ENCODE peak calls at places on chromosomes 16 and 17, in nine cellular contexts. A is lower lobe of right lung, Z is uterus, R is right atrium auricular region, V is AG10803, D is right lobe of liver, L is astrocyte of the spinal cord, I is fibroblast of mammary gland, T is esophagus squamous epithelium. G is an unnamed sample.
A peak's percentile ranks its signal among the peaks of the same experiment; 100 is the strongest.

GRCh38 chr17:72381597-72382397 is 261.0 kb downstream of the SOX9 start:
- DNase-seq in Z (no peak), L (no peak), A (no peak), D (no peak), I (no peak), V (no peak), T (no peak), R (no peak), G (no peak)

GRCh38 chr17:4786111-4786491 is at the start of gene VMO1:
- DNase-seq in V (peak; percentile 38), I (peak; percentile 33), T (no peak), R (no peak), D (peak; percentile 66), Z (peak; percentile 37), L (no peak), A (no peak), G (peak; percentile 47)

GRCh38 chr16:78884199-78884598 is 716.3 kb downstream of the MAF start:
- DNase-seq in I (no peak), A (no peak), Z (no peak), V (no peak), T (no peak), L (no peak), D (no peak), R (no peak), G (no peak)

GRCh38 chr17:49201481-49201927 is 8.9 kb downstream of the GNGT2 start:
- DNase-seq in T (no peak), Z (no peak), L (peak; percentile 64), V (peak; percentile 70), I (no peak), A (no peak), D (no peak), R (no peak), G (no peak)

GRCh38 chr17:39001703-39002637 is 34.8 kb upstream of the FBXO47 start:
- DNase-seq in A (peak; percentile 85), Z (peak; percentile 80), I (peak; percentile 95), R (peak; percentile 93), L (peak; percentile 35), V (peak; percentile 86), T (no peak), D (peak; percentile 58), G (peak; percentile 48)

GRCh38 chr17:27155866-27156265 is 138.0 kb upstream of the WSB1 start:
- DNase-seq in A (peak; percentile 21), T (no peak), V (no peak), L (no peak), R (no peak), D (peak; percentile 15), I (no peak), Z (no peak), G (no peak)

GRCh38 chr17:72274632-72275031 is 153.8 kb downstream of the SOX9 start:
- DNase-seq in R (no peak), A (no peak), I (no peak), Z (no peak), D (no peak), L (no peak), T (no peak), V (no peak), G (no peak)

GRCh38 chr17:43006639-43007551 is at the start of gene IFI35:
- DNase-seq in L (peak; percentile 90), T (peak; percentile 34), I (peak; percentile 83), R (peak; percentile 92), V (peak; percentile 79), A (peak; percentile 91), Z (peak; percentile 88), D (peak; percentile 90), G (peak; percentile 64)

GRCh38 chr17:11996722-11997146 is 541 bp downstream of the ZNF18 start:
- DNase-seq in A (no peak), I (peak; percentile 42), R (peak; percentile 73), T (peak; percentile 35), V (peak; percentile 43), D (no peak), Z (no peak), L (no peak), G (peak; percentile 27)

GRCh38 chr16:74936902-74937560 is 47.9 kb downstream of the WDR59 start:
- DNase-seq in T (no peak), Z (no peak), L (peak; percentile 83), I (peak; percentile 99), V (peak; percentile 67), D (no peak), A (no peak), R (no peak), G (no peak)

GRCh38 chr16:71629617-71630016 is 3.6 kb downstream of the MARVELD3 start:
- DNase-seq in Z (no peak), R (no peak), V (no peak), L (no peak), I (no peak), D (no peak), A (no peak), T (no peak), G (no peak)

GRCh38 chr17:64685705-64686104 is 23.6 kb upstream of the SMURF2 start:
- DNase-seq in D (no peak), I (no peak), A (no peak), R (no peak), L (no peak), Z (no peak), V (no peak), T (no peak), G (no peak)

DNA sequence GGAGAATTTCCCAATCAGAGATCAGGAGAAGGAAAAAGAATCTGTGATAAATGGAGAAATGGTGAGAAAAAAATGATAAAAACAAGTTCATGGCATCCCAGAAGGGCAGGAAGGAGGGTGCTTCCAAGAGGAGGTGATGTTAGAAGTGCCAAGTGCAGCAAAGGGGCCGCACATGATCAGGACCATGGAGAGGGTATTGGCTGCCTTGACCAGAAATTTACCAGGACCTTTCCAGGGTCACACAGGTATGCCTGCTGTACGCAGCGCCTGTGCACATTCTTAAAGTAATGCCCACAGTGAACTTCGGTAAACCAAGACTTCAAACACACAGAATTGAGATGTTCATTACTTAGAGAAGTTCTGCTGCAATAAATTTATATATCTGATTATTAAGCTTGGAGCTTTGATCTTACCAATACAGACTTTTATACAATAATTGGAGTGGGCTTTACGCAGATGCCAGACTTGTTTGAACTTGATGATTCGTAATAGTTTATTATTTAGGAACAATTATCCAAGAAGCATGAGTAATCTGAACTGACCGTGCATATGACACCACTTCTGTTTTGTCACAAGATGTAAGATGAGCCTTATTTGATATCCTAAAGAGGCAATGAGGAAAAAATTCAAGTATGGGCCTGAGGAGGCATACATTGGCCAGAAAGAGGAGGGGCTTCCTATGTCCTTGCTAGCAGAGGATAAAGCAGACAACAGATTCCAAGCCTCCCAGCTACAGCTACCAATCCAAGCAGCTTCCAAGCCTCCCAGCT is 2.2 kb upstream of the KRT33A start:
- DNase-seq in I (peak; percentile 12), R (no peak), A (no peak), L (no peak), Z (no peak), V (no peak), T (no peak), D (no peak), G (no peak)
- H3K4me3 ChIP-seq in I (no peak overlapping the region), R (no peak overlapping the region), A (no peak overlapping the region), L (no peak overlapping the region), Z (no peak overlapping the region), V (no peak overlapping the region), T (no peak overlapping the region), D (no peak overlapping the region), G (no peak overlapping the region)

DNA sequence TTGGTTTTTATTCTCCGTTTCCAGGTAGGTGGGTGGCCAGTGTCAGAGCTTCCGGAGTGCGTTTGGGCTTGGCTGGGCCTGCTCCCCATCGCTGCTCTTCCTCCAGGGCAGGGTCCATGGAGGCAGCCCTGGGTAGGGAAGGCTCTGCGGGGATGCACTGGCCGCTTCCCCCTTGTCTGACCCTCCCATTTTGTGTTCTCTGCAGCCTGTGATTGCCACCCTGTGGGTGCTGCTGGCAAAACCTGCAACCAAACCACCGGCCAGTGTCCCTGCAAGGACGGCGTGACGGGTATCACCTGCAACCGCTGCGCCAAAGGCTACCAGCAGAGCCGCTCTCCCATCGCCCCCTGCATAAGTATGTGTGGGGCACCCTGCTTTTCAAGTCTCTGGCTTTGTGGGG is 158.3 kb downstream of the NTN1 start:
- DNase-seq in D (no peak), R (no peak), A (no peak), T (no peak), V (no peak), Z (no peak), I (no peak), L (no peak), G (no peak)
- TF ChIP-seq CTCF in D (no peak), R (no peak), A (no peak), T (no peak), V (no peak), Z (no peak), I (no peak), L (no peak), G (no peak)

DNA sequence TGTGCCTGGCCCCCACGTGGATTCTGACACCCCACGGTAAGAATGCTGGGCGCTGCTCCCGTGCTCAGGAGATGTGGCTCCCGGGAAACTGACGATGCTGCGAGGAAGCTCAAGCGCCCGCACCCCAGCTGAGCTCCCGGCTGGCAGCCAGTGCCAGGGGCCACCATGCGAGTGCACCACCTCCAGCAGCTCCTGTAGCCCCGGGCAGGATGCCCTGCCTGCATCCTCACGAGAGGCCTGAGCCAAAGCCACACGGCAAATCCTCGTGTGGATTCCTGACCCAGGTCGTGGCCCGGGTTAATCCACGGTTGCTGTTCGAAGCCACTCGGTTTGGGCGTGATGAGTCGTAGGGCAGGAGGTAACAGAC is 11.6 kb upstream of the DPEP1 start:
- DNase-seq in T (no peak), R (no peak), I (no peak), Z (no peak), A (no peak), V (no peak), D (no peak), L (no peak), G (no peak)
- H3K4me3 ChIP-seq in T (peak overlapping the region; percentile 47), R (no peak overlapping the region), I (no peak overlapping the region), Z (no peak overlapping the region), A (no peak overlapping the region), V (no peak overlapping the region), D (no peak overlapping the region), L (no peak overlapping the region), G (no peak overlapping the region)

GRCh38 chr17:60743812-60744211 is 66.2 kb downstream of the BCAS3 start:
- DNase-seq in V (peak; percentile 84), D (no peak), A (no peak), L (peak; percentile 77), T (no peak), Z (no peak), R (no peak), I (no peak), G (no peak)

GRCh38 chr17:60744355-60744958 is 66.8 kb downstream of the BCAS3 start:
- DNase-seq in L (no peak), D (no peak), T (no peak), V (peak; percentile 9), Z (no peak), A (no peak), I (no peak), R (no peak), G (no peak)

GRCh38 chr17:60747069-60747808 is 69.6 kb downstream of the BCAS3 start:
- DNase-seq in I (no peak), D (no peak), V (no peak), R (no peak), A (no peak), Z (no peak), L (no peak), T (no peak), G (no peak)

GRCh38 chr17:60743282-60743681 is 65.6 kb downstream of the BCAS3 start:
- DNase-seq in R (no peak), I (no peak), D (no peak), T (no peak), L (no peak), A (no peak), V (no peak), Z (no peak), G (no peak)

DNA sequence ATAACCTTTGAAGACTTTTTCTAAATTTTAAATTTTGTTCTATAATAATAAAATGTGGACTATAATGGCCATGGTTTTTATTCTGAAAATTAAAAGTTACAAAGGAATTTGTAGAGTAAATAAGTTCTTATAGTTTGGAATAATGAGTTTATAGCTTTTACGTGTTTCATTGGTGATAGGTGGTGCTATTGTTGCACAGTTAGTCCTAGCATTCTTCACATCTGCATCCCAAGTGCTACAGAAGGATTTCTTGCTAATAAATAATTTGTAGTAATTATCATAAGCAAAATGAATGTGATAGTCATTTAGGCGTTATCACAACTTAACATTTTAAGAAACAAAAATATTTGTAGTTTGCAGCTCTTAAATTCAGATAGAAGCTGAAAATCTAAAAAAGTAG is 67.9 kb downstream of the BCAS3 start:
- DNase-seq in I (peak; percentile 16), L (no peak), D (no peak), A (no peak), T (no peak), Z (no peak), V (no peak), R (no peak), G (no peak)
- TF ChIP-seq CTCF in I (peak; percentile 3), L (no peak), D (peak; percentile 9), A (no peak), T (no peak), Z (no peak), V (no peak), R (no peak), G (peak; percentile 55)

G was measured in dorsolateral prefrontal cortex.